ENCODE peak calls at places on chromosomes 6 and 20, in nine cellular contexts. One of them, this sample, is unnamed.

GRCh38 chr6:123418101-123418500 is 218.6 kb downstream of the TRDN start:
- DNase-seq in fibroblast of the aortic adventitia: no peak
- DNase-seq in tibial artery: no peak
- DNase-seq in psoas muscle: no peak
- DNase-seq in heart left ventricle: no peak
- DNase-seq in BE2C: no peak
- DNase-seq in GM13976: no peak
- DNase-seq in neural crest cell: no peak
- DNase-seq in neural progenitor cell: no peak
- DNase-seq in this sample: no peak

GRCh38 chr20:845967-846893 is 12.7 kb downstream of the FAM110A start:
- DNase-seq in GM13976: no peak
- DNase-seq in heart left ventricle: peak
- DNase-seq in psoas muscle: peak
- DNase-seq in BE2C: no peak
- DNase-seq in neural progenitor cell: no peak
- DNase-seq in neural crest cell: no peak
- DNase-seq in fibroblast of the aortic adventitia: no peak
- DNase-seq in tibial artery: no peak
- DNase-seq in this sample: no peak

GRCh38 chr6:132218063-132218696 is 183.1 kb downstream of the MOXD1 start:
- DNase-seq in neural progenitor cell: no peak
- DNase-seq in psoas muscle: no peak
- DNase-seq in fibroblast of the aortic adventitia: peak
- DNase-seq in heart left ventricle: no peak
- DNase-seq in GM13976: peak
- DNase-seq in BE2C: no peak
- DNase-seq in neural crest cell: no peak
- DNase-seq in tibial artery: no peak
- DNase-seq in this sample: no peak

GRCh38 chr6:32045811-32046449 is 7.7 kb downstream of the CYP21A2 start:
- DNase-seq in psoas muscle: no peak
- DNase-seq in neural crest cell: no peak
- DNase-seq in BE2C: no peak
- DNase-seq in heart left ventricle: peak
- DNase-seq in tibial artery: peak
- DNase-seq in fibroblast of the aortic adventitia: peak
- DNase-seq in GM13976: no peak
- DNase-seq in neural progenitor cell: no peak
- DNase-seq in this sample: no peak

GRCh38 chr6:142448091-142448729 is 146.4 kb downstream of the ADGRG6 start:
- DNase-seq in GM13976: no peak
- DNase-seq in neural progenitor cell: no peak
- DNase-seq in psoas muscle: no peak
- DNase-seq in fibroblast of the aortic adventitia: no peak
- DNase-seq in neural crest cell: no peak
- DNase-seq in heart left ventricle: no peak
- DNase-seq in tibial artery: no peak
- DNase-seq in BE2C: no peak
- DNase-seq in this sample: no peak

GRCh38 chr20:32052792-32053362 is 835 bp downstream of the HCK start:
- DNase-seq in GM13976: peak
- DNase-seq in fibroblast of the aortic adventitia: no peak
- DNase-seq in psoas muscle: peak
- DNase-seq in BE2C: no peak
- DNase-seq in neural crest cell: no peak
- DNase-seq in neural progenitor cell: peak
- DNase-seq in heart left ventricle: peak
- DNase-seq in tibial artery: peak
- DNase-seq in this sample: no peak

GRCh38 chr6:159071843-159072769 is 27.3 kb upstream of the TAGAP start:
- DNase-seq in BE2C: no peak
- DNase-seq in GM13976: no peak
- DNase-seq in fibroblast of the aortic adventitia: no peak
- DNase-seq in heart left ventricle: no peak
- DNase-seq in tibial artery: no peak
- DNase-seq in psoas muscle: no peak
- DNase-seq in neural crest cell: no peak
- DNase-seq in neural progenitor cell: no peak
- DNase-seq in this sample: no peak

GRCh38 chr6:116419069-116419468 is 42.1 kb upstream of the CALHM6 start:
- DNase-seq in neural progenitor cell: no peak
- DNase-seq in neural crest cell: no peak
- DNase-seq in GM13976: no peak
- DNase-seq in tibial artery: no peak
- DNase-seq in psoas muscle: no peak
- DNase-seq in fibroblast of the aortic adventitia: peak
- DNase-seq in heart left ventricle: no peak
- DNase-seq in BE2C: no peak
- DNase-seq in this sample: no peak

GRCh38 chr20:46546293-46546692 is 4.2 kb downstream of the OCSTAMP start:
- DNase-seq in neural crest cell: no peak
- DNase-seq in GM13976: no peak
- DNase-seq in heart left ventricle: no peak
- DNase-seq in fibroblast of the aortic adventitia: no peak
- DNase-seq in psoas muscle: no peak
- DNase-seq in BE2C: peak
- DNase-seq in tibial artery: no peak
- DNase-seq in neural progenitor cell: no peak
- DNase-seq in this sample: no peak

GRCh38 chr20:4569092-4569491 is 152.6 kb upstream of the PRND start:
- DNase-seq in neural crest cell: no peak
- DNase-seq in psoas muscle: no peak
- DNase-seq in neural progenitor cell: no peak
- DNase-seq in fibroblast of the aortic adventitia: no peak
- DNase-seq in heart left ventricle: no peak
- DNase-seq in tibial artery: no peak
- DNase-seq in GM13976: no peak
- DNase-seq in BE2C: no peak
- DNase-seq in this sample: no peak
- TF ChIP-seq CTCF in neural crest cell: peak
- TF ChIP-seq CTCF in psoas muscle: no peak
- TF ChIP-seq CTCF in neural progenitor cell: peak
- TF ChIP-seq CTCF in fibroblast of the aortic adventitia: peak
- TF ChIP-seq CTCF in heart left ventricle: no peak
- TF ChIP-seq CTCF in tibial artery: no peak
- TF ChIP-seq CTCF in GM13976: no peak
- TF ChIP-seq CTCF in BE2C: peak
- TF ChIP-seq CTCF in this sample: no peak

GRCh38 chr6:85679445-85680123 is 36.9 kb upstream of the SYNCRIP start:
- DNase-seq in neural crest cell: no peak
- DNase-seq in heart left ventricle: no peak
- DNase-seq in psoas muscle: no peak
- DNase-seq in BE2C: no peak
- DNase-seq in GM13976: no peak
- DNase-seq in tibial artery: no peak
- DNase-seq in neural progenitor cell: no peak
- DNase-seq in fibroblast of the aortic adventitia: no peak
- DNase-seq in this sample: no peak

GRCh38 chr6:85677243-85677956 is 34.7 kb upstream of the SYNCRIP start:
- DNase-seq in psoas muscle: no peak
- DNase-seq in tibial artery: no peak
- DNase-seq in fibroblast of the aortic adventitia: peak
- DNase-seq in BE2C: no peak
- DNase-seq in GM13976: no peak
- DNase-seq in heart left ventricle: no peak
- DNase-seq in neural crest cell: no peak
- DNase-seq in neural progenitor cell: no peak
- DNase-seq in this sample: no peak

GRCh38 chr6:85678000-85678601 is 35.4 kb upstream of the SYNCRIP start:
- DNase-seq in psoas muscle: no peak
- DNase-seq in BE2C: no peak
- DNase-seq in neural crest cell: no peak
- DNase-seq in GM13976: no peak
- DNase-seq in neural progenitor cell: no peak
- DNase-seq in fibroblast of the aortic adventitia: no peak
- DNase-seq in tibial artery: no peak
- DNase-seq in heart left ventricle: no peak
- DNase-seq in this sample: no peak

GRCh38 chr6:85680388-85680787 is 37.7 kb upstream of the SYNCRIP start:
- DNase-seq in tibial artery: no peak
- DNase-seq in heart left ventricle: no peak
- DNase-seq in psoas muscle: no peak
- DNase-seq in BE2C: no peak
- DNase-seq in fibroblast of the aortic adventitia: no peak
- DNase-seq in neural progenitor cell: no peak
- DNase-seq in GM13976: no peak
- DNase-seq in neural crest cell: no peak
- DNase-seq in this sample: no peak

DNA sequence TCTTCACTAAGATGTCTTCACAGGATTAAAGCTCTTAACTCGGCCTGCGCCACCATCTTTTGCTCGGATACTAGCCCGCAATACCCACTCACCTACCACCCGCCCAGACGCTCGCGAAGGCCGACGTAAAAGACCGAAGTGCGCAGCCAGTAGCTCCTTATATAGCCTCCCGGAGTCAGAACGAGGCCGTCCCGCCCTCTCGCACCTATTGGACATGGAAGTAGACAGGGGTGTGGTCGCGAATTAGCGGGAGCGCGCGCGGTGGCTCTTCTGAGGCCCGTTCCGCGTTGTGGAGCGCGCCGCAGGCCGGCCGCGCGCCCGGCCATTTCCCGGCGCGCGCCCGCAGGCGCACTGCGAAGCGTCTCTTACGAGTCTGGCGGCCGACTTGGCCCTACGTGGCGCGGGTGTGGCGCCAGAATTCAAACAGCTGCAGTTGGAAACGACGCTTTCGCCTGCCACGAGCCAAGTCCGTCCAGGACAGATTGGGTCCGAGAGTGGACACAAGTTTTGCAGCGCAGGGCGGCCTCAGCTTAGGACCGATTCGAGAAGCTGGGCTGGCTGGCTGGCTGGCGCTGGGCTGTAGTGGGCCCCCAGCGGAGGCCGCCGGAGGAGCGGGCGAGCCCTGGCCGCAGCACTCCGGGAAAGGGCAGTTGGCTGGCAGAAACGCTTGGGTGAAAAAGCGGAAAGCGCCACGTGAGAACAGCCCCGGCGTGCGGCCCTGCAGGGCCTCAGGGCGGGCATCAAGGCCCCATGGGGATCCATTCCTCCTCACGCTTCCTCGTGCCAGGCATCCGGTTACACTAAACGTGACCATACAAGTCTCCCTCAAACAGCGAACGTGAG is 36.1 kb upstream of the SYNCRIP start:
- DNase-seq in neural progenitor cell: peak
- DNase-seq in BE2C: peak
- DNase-seq in fibroblast of the aortic adventitia: peak
- DNase-seq in neural crest cell: peak
- DNase-seq in GM13976: peak
- DNase-seq in psoas muscle: peak
- DNase-seq in tibial artery: peak
- DNase-seq in heart left ventricle: peak
- DNase-seq in this sample: peak
- TF ChIP-seq CTCF in neural progenitor cell: peak
- TF ChIP-seq CTCF in BE2C: no peak
- TF ChIP-seq CTCF in fibroblast of the aortic adventitia: no peak
- TF ChIP-seq CTCF in neural crest cell: peak
- TF ChIP-seq CTCF in GM13976: no peak
- TF ChIP-seq CTCF in psoas muscle: peak
- TF ChIP-seq CTCF in tibial artery: no peak
- TF ChIP-seq CTCF in heart left ventricle: no peak
- TF ChIP-seq CTCF in this sample: no peak

DNA sequence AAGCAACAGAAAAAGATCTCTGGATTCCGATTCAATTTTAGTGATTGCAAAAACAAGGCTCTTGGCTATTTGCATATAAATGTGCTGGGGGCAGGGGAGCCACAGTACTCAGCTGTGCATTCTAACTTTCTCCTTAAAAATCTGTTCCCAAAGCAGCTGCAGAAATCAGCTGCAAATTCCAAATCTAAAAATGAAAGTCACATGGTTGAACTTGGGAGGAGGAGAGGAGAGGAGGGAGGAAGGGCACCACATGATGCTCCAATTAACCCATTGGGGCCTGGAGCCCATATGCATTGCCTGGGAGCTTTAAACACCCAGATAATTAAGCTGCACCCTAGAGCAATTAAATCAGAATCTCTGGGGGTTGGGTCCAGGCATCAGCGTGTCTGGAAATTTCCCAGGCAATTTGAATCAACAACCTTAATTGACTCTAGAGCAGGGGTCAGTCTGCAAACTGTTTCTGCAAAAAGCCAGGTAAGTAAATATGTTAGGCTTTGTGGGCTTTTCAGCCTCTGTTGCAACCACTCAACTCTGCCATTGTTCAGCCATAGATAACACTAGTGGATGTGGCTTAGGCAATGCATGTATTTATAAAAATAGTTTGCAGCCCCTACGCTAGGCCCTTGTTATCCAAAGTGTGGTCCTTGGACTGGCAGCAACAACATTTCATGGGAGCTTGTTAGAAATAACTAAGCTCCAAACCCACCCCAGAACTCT is 508.1 kb downstream of the KIF16B start:
- DNase-seq in heart left ventricle: no peak
- DNase-seq in psoas muscle: no peak
- DNase-seq in neural progenitor cell: no peak
- DNase-seq in tibial artery: no peak
- DNase-seq in neural crest cell: no peak
- DNase-seq in fibroblast of the aortic adventitia: no peak
- DNase-seq in BE2C: no peak
- DNase-seq in GM13976: no peak
- DNase-seq in this sample: no peak
- TF ChIP-seq CTCF in heart left ventricle: no peak
- TF ChIP-seq CTCF in psoas muscle: no peak
- TF ChIP-seq CTCF in neural progenitor cell: no peak
- TF ChIP-seq CTCF in tibial artery: no peak
- TF ChIP-seq CTCF in neural crest cell: no peak
- TF ChIP-seq CTCF in fibroblast of the aortic adventitia: no peak
- TF ChIP-seq CTCF in BE2C: no peak
- TF ChIP-seq CTCF in GM13976: no peak
- TF ChIP-seq CTCF in this sample: no peak

GRCh38 chr20:23201658-23202057 is 115.5 kb upstream of the CD93 start:
- DNase-seq in GM13976: no peak
- DNase-seq in neural crest cell: no peak
- DNase-seq in heart left ventricle: no peak
- DNase-seq in neural progenitor cell: no peak
- DNase-seq in fibroblast of the aortic adventitia: no peak
- DNase-seq in psoas muscle: no peak
- DNase-seq in BE2C: no peak
- DNase-seq in tibial artery: no peak
- DNase-seq in this sample: no peak

GRCh38 chr20:23198815-23199214 is 112.7 kb upstream of the CD93 start:
- DNase-seq in fibroblast of the aortic adventitia: no peak
- DNase-seq in neural crest cell: no peak
- DNase-seq in heart left ventricle: no peak
- DNase-seq in tibial artery: no peak
- DNase-seq in GM13976: no peak
- DNase-seq in BE2C: no peak
- DNase-seq in psoas muscle: no peak
- DNase-seq in neural progenitor cell: no peak
- DNase-seq in this sample: no peak

GRCh38 chr20:23200413-23200812 is 114.3 kb upstream of the CD93 start:
- DNase-seq in GM13976: no peak
- DNase-seq in fibroblast of the aortic adventitia: no peak
- DNase-seq in BE2C: no peak
- DNase-seq in neural crest cell: no peak
- DNase-seq in tibial artery: no peak
- DNase-seq in neural progenitor cell: no peak
- DNase-seq in heart left ventricle: no peak
- DNase-seq in psoas muscle: no peak
- DNase-seq in this sample: no peak

GRCh38 chr20:23199356-23199755 is 113.2 kb upstream of the CD93 start:
- DNase-seq in tibial artery: no peak
- DNase-seq in neural progenitor cell: no peak
- DNase-seq in fibroblast of the aortic adventitia: no peak
- DNase-seq in GM13976: no peak
- DNase-seq in psoas muscle: no peak
- DNase-seq in neural crest cell: no peak
- DNase-seq in BE2C: no peak
- DNase-seq in heart left ventricle: no peak
- DNase-seq in this sample: no peak

GRCh38 chr20:23200914-23201313 is 114.8 kb upstream of the CD93 start:
- DNase-seq in BE2C: no peak
- DNase-seq in neural crest cell: no peak
- DNase-seq in tibial artery: no peak
- DNase-seq in heart left ventricle: peak
- DNase-seq in psoas muscle: peak
- DNase-seq in neural progenitor cell: peak
- DNase-seq in GM13976: peak
- DNase-seq in fibroblast of the aortic adventitia: no peak
- DNase-seq in this sample: peak
- TF ChIP-seq CTCF in BE2C: no peak
- TF ChIP-seq CTCF in neural crest cell: peak
- TF ChIP-seq CTCF in tibial artery: peak
- TF ChIP-seq CTCF in heart left ventricle: peak
- TF ChIP-seq CTCF in psoas muscle: peak
- TF ChIP-seq CTCF in neural progenitor cell: peak
- TF ChIP-seq CTCF in GM13976: no peak
- TF ChIP-seq CTCF in fibroblast of the aortic adventitia: peak
- TF ChIP-seq CTCF in this sample: peak

This sample was measured in endothelial cell.